ENCODE peak calls at places on chromosomes 4 and X, in seven cellular contexts. R is astrocyte of the cerebellum, M is psoas muscle, W is NB4, S is nephron progenitor cell, U is GM13976, I is upper lobe of left lung. Y is an unnamed sample.

GRCh38 chrX:140505421-140506337 is 810 bp upstream of the SOX3 start:
- DNase-seq in R (no peak), M (no peak), W (no peak), S (no peak), U (peak), I (no peak), Y (peak)

GRCh38 chrX:110755611-110756010 is 40.0 kb downstream of the CHRDL1 start:
- DNase-seq in R (no peak), M (no peak), W (no peak), S (no peak), U (no peak), I (no peak), Y (no peak)

GRCh38 chr4:112225157-112225556 is 6.4 kb upstream of the AP1AR start:
- DNase-seq in R (no peak), M (no peak), W (no peak), S (no peak), U (no peak), I (no peak), Y (no peak)

GRCh38 chrX:71454222-71454621 is 78.7 kb upstream of the OGT start:
- DNase-seq in R (no peak), M (no peak), W (no peak), S (no peak), U (no peak), I (no peak), Y (no peak)

GRCh38 chr4:40688446-40689095 is 58.9 kb upstream of the RBM47 start:
- DNase-seq in R (no peak), M (no peak), W (no peak), S (no peak), U (no peak), I (no peak), Y (no peak)

GRCh38 chr4:179307297-179308136 is 1865.3 kb upstream of the AGA start:
- DNase-seq in R (peak), M (no peak), W (peak), S (peak), U (peak), I (no peak), Y (peak)

GRCh38 chr4:20408596-20408995 is 156.9 kb downstream of the SLIT2 start:
- DNase-seq in R (no peak), M (no peak), W (no peak), S (no peak), U (no peak), I (no peak), Y (no peak)

GRCh38 chr4:144338148-144338547 is 197.6 kb upstream of the GYPA start:
- DNase-seq in R (no peak), M (no peak), W (peak), S (no peak), U (no peak), I (no peak), Y (no peak)

GRCh38 chrX:46754450-46755075 is 4.4 kb downstream of the SLC9A7 start:
- DNase-seq in R (no peak), M (no peak), W (no peak), S (no peak), U (no peak), I (no peak), Y (no peak)

GRCh38 chr4:47837582-47838294 is at the start of gene CORIN:
- DNase-seq in R (no peak), M (no peak), W (peak), S (peak), U (no peak), I (no peak), Y (peak)

GRCh38 chr4:15779336-15779735 is 1.2 kb downstream of the CD38 start:
- DNase-seq in R (peak), M (peak), W (peak), S (peak), U (no peak), I (peak), Y (no peak)

GRCh38 chrX:9670136-9670905 is 95.3 kb downstream of the GPR143 start:
- DNase-seq in R (peak), M (no peak), W (no peak), S (no peak), U (no peak), I (no peak), Y (no peak)

GRCh38 chr4:48268956-48269860 is at the start of gene TEC:
- DNase-seq in R (no peak), M (peak), W (peak), S (peak), U (peak), I (peak), Y (peak)

GRCh38 chrX:125172531-125172930 is 147.1 kb upstream of the TEX13C start:
- DNase-seq in R (no peak), M (no peak), W (no peak), S (no peak), U (no peak), I (no peak), Y (no peak)

GRCh38 chr4:108107729-108108382 is 60.9 kb downstream of the LEF1 start:
- DNase-seq in R (no peak), M (no peak), W (no peak), S (no peak), U (no peak), I (no peak), Y (no peak)

GRCh38 chr4:80073362-80074008 is 456 bp upstream of the ANTXR2 start:
- DNase-seq in R (no peak), M (no peak), W (no peak), S (no peak), U (peak), I (no peak), Y (peak)

GRCh38 chrX:110284159-110284558 is 33.7 kb downstream of the AMMECR1 start:
- DNase-seq in R (peak), M (no peak), W (no peak), S (no peak), U (no peak), I (no peak), Y (no peak)

GRCh38 chrX:110683925-110684324 is 111.7 kb downstream of the CHRDL1 start:
- DNase-seq in R (no peak), M (no peak), W (no peak), S (no peak), U (no peak), I (no peak), Y (no peak)

GRCh38 chrX:49110417-49110816 is 13.1 kb downstream of the GPKOW start:
- DNase-seq in R (no peak), M (no peak), W (no peak), S (no peak), U (no peak), I (no peak), Y (no peak)

GRCh38 chrX:105823092-105823454 is 734 bp downstream of the NRK start:
- DNase-seq in R (no peak), M (no peak), W (no peak), S (no peak), U (no peak), I (no peak), Y (no peak)

GRCh38 chr4:4866124-4866832 is 6.8 kb downstream of the MSX1 start:
- DNase-seq in R (no peak), M (no peak), W (no peak), S (peak), U (no peak), I (no peak), Y (peak)

GRCh38 chrX:153499876-153500275 is 5.1 kb downstream of the BGN start:
- DNase-seq in R (no peak), M (no peak), W (no peak), S (no peak), U (no peak), I (no peak), Y (no peak)

GRCh38 chrX:31228415-31228832 is 156.6 kb upstream of the FTHL17 start:
- DNase-seq in R (no peak), M (no peak), W (no peak), S (no peak), U (no peak), I (peak), Y (no peak)

GRCh38 chr4:140095694-140096482 is 58.1 kb downstream of the MAML3 start:
- DNase-seq in R (peak), M (peak), W (peak), S (no peak), U (no peak), I (peak), Y (peak)

GRCh38 chr4:35125995-35126712 is 1118.2 kb downstream of the ARAP2 start:
- DNase-seq in R (no peak), M (no peak), W (no peak), S (no peak), U (no peak), I (no peak), Y (no peak)

GRCh38 chr4:167652267-167652666 is 418.0 kb upstream of the SPOCK3 start:
- DNase-seq in R (no peak), M (no peak), W (no peak), S (no peak), U (no peak), I (no peak), Y (no peak)

GRCh38 chr4:181582595-181582994 is 660.6 kb upstream of the TENM3 start:
- DNase-seq in R (no peak), M (no peak), W (peak), S (no peak), U (no peak), I (no peak), Y (no peak)

GRCh38 chr4:147901886-147902285 is 170.0 kb downstream of the ARHGAP10 start:
- DNase-seq in R (no peak), M (no peak), W (no peak), S (no peak), U (no peak), I (no peak), Y (no peak)

GRCh38 chrX:100408643-100409315 is 1.3 kb downstream of the PCDH19 start:
- DNase-seq in R (no peak), M (peak), W (no peak), S (peak), U (peak), I (no peak), Y (peak)

GRCh38 chr4:44927361-44928061 is 201.2 kb upstream of the GNPDA2 start:
- DNase-seq in R (peak), M (no peak), W (peak), S (no peak), U (no peak), I (no peak), Y (peak)

GRCh38 chrX:131792356-131792749 is 230.7 kb upstream of the STK26 start:
- DNase-seq in R (peak), M (peak), W (no peak), S (no peak), U (no peak), I (peak), Y (peak)
- TF ChIP-seq CTCF in R (peak), M (peak), W (no peak), S (no peak), U (peak), I (no peak), Y (peak)

GRCh38 chr4:39435875-39436563 is 22.7 kb downstream of the RPL9 start:
- DNase-seq in R (no peak), M (no peak), W (peak), S (no peak), U (no peak), I (no peak), Y (no peak)
- TF ChIP-seq CTCF in R (peak), M (no peak), W (peak), S (no peak), U (no peak), I (no peak), Y (peak)

GRCh38 chr4:145533011-145533410 is 51.4 kb downstream of the SMAD1 start:
- DNase-seq in R (no peak), M (no peak), W (no peak), S (no peak), U (no peak), I (no peak), Y (no peak)
- TF ChIP-seq CTCF in R (no peak), M (no peak), W (no peak), S (no peak), U (no peak), I (no peak), Y (no peak)

GRCh38 chr4:172844556-172844955 is 324.1 kb upstream of the GALNT7 start:
- DNase-seq in R (no peak), M (no peak), W (no peak), S (no peak), U (no peak), I (no peak), Y (no peak)
- TF ChIP-seq CTCF in R (no peak), M (no peak), W (no peak), S (no peak), U (no peak), I (no peak), Y (no peak)

DNA sequence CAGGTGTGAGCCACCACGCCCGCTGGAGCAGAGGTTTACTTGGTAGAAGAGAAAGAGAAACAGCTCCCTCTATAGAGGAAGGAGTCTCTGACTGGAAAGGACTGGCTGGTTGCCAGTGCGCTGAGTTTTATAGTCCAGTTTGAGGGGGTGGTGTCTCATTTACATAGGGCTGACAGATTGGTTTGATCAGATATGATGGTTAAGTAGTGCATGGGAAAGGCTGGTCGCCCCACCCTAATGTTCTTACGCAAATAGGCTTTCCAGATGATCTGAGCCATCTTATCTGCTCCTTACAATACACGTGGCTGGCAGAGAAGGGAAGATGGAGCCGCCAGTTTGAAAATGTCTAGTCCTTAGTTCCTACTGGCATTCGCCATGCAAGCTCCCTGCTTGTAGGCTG is 439.5 kb downstream of the NAF1 start:
- DNase-seq in R (no peak), M (no peak), W (peak), S (no peak), U (no peak), I (no peak), Y (no peak)
- TF ChIP-seq CTCF in R (no peak), M (no peak), W (no peak), S (no peak), U (no peak), I (no peak), Y (no peak)

GRCh38 chrX:34557733-34558132 is 99.4 kb downstream of the TMEM47 start:
- DNase-seq in R (no peak), M (no peak), W (no peak), S (no peak), U (no peak), I (no peak), Y (no peak)
- TF ChIP-seq CTCF in R (no peak), M (no peak), W (no peak), S (no peak), U (no peak), I (no peak), Y (no peak)